ENCODE peak calls at places on chromosomes 5 and 9, in four cellular contexts. I, Y, G and A are unnamed samples.

GRCh38 chr9:76980566-76980965 is 38.9 kb upstream of the FOXB2 start:
- DNase-seq in I (no peak), Y (no peak), G (no peak), A (no peak)

GRCh38 chr5:73945505-73945904 is 319.5 kb downstream of the ARHGEF28 start:
- DNase-seq in I (peak), Y (no peak), G (no peak), A (no peak)

GRCh38 chr9:108953983-108954574 is 19.9 kb downstream of the ABITRAM start:
- DNase-seq in I (peak), Y (no peak), G (no peak), A (peak)

GRCh38 chr5:34998058-34998789 is 49.5 kb downstream of the AGXT2 start:
- DNase-seq in I (no peak), Y (no peak), G (no peak), A (no peak)

GRCh38 chr5:757931-758697 is 26.4 kb downstream of the ZDHHC11B start:
- DNase-seq in I (no peak), Y (no peak), G (no peak), A (no peak)

GRCh38 chr9:107161338-107161737 is 121.7 kb upstream of the RAD23B start:
- DNase-seq in I (no peak), Y (no peak), G (peak), A (no peak)

GRCh38 chr9:136225748-136226679 is 19.6 kb downstream of the QSOX2 start:
- DNase-seq in I (peak), Y (peak), G (peak), A (no peak)

GRCh38 chr9:124322618-124323432 is 65.1 kb downstream of the NEK6 start:
- DNase-seq in I (no peak), Y (no peak), G (no peak), A (no peak)

GRCh38 chr5:131373265-131373664 is 109.4 kb downstream of the CDC42SE2 start:
- DNase-seq in I (no peak), Y (no peak), G (no peak), A (no peak)

GRCh38 chr9:68427216-68427994 is 71.0 kb downstream of the PGM5 start:
- DNase-seq in I (no peak), Y (no peak), G (no peak), A (no peak)

GRCh38 chr5:109483395-109483974 is 73.7 kb upstream of the PJA2 start:
- DNase-seq in I (no peak), Y (no peak), G (no peak), A (no peak)

GRCh38 chr5:87887247-87887646 is 381.4 kb downstream of the TMEM161B start:
- DNase-seq in I (no peak), Y (no peak), G (no peak), A (no peak)

GRCh38 chr9:136623849-136624183 is 38.9 kb upstream of the EGFL7 start:
- DNase-seq in I (no peak), Y (no peak), G (peak), A (no peak)

GRCh38 chr5:32687167-32687831 is 23.8 kb upstream of the NPR3 start:
- DNase-seq in I (no peak), Y (no peak), G (peak), A (no peak)

GRCh38 chr5:143717400-143717799 is 94.6 kb upstream of the HMHB1 start:
- DNase-seq in I (no peak), Y (no peak), G (no peak), A (no peak)

GRCh38 chr5:180873628-180874520 is 12.8 kb upstream of the ZFP62 start:
- DNase-seq in I (no peak), Y (no peak), G (no peak), A (no peak)

GRCh38 chr9:136665704-136666363 is 3.1 kb downstream of the EGFL7 start:
- DNase-seq in I (peak), Y (peak), G (peak), A (no peak)

GRCh38 chr5:139268364-139269202 is 25.0 kb upstream of the MATR3 start:
- DNase-seq in I (no peak), Y (no peak), G (peak), A (no peak)

GRCh38 chr9:94918038-94918753 is 191.7 kb downstream of the AOPEP start:
- DNase-seq in I (no peak), Y (no peak), G (no peak), A (no peak)